ENCODE peak calls at places on chromosomes 2 and 18, in eight cellular contexts. P is Peyer's patch, X is left ventricle myocardium inferior, Y is esophagus squamous epithelium, D is fibroblast of lung, J is Karpas-422, R is body of pancreas, G is sigmoid colon. B is an unnamed sample.
A peak's percentile ranks its signal among the peaks of the same experiment; 100 is the strongest.

GRCh38 chr2:161028581-161028980 is 131.6 kb upstream of the TANK start:
- DNase-seq in X (no peak), G (no peak), D (no peak), P (no peak), R (no peak), Y (no peak), J (no peak), B (no peak)

GRCh38 chr2:46520108-46520507 is 40.7 kb downstream of the TMEM247 start:
- DNase-seq in D (peak; percentile 78), Y (no peak), G (no peak), J (no peak), P (no peak), X (no peak), R (no peak), B (no peak)

GRCh38 chr2:134120160-134120717 is 133.6 kb upstream of the MGAT5 start:
- DNase-seq in G (no peak), X (peak; percentile 30), J (peak; percentile 53), P (no peak), R (peak; percentile 32), D (no peak), Y (no peak), B (peak; percentile 63)

GRCh38 chr18:7954229-7954628 is 387.1 kb downstream of the PTPRM start:
- DNase-seq in P (no peak), J (no peak), X (no peak), D (peak; percentile 19), Y (no peak), R (no peak), G (no peak), B (no peak)

GRCh38 chr2:171509945-171510731 is 12.1 kb upstream of the CYBRD1 start:
- DNase-seq in Y (no peak), G (no peak), P (peak; percentile 64), R (no peak), D (no peak), X (no peak), J (no peak), B (no peak)

GRCh38 chr2:236533343-236533742 is 36.3 kb upstream of the ACKR3 start:
- DNase-seq in P (no peak), J (no peak), G (no peak), Y (no peak), R (no peak), X (no peak), D (no peak), B (no peak)

GRCh38 chr18:45014047-45014501 is 333.4 kb downstream of the SETBP1 start:
- DNase-seq in R (no peak), J (no peak), Y (no peak), D (peak; percentile 72), G (no peak), X (no peak), P (no peak), B (no peak)

GRCh38 chr2:96599941-96600340 is 38.2 kb downstream of the KANSL3 start:
- DNase-seq in G (no peak), R (no peak), P (no peak), X (no peak), J (no peak), Y (no peak), D (no peak), B (no peak)

GRCh38 chr2:68799615-68800400 is 65.2 kb downstream of the ARHGAP25 start:
- DNase-seq in P (no peak), G (no peak), J (no peak), Y (no peak), X (no peak), R (no peak), D (no peak), B (no peak)

GRCh38 chr2:164314148-164314547 is 307.1 kb downstream of the GRB14 start:
- DNase-seq in D (peak; percentile 8), G (no peak), Y (no peak), J (no peak), R (peak; percentile 11), X (no peak), P (no peak), B (peak; percentile 17)

GRCh38 chr18:62751341-62751821 is 36.0 kb downstream of the PHLPP1 start:
- DNase-seq in G (no peak), R (no peak), J (no peak), D (peak; percentile 12), Y (no peak), X (no peak), P (no peak), B (no peak)

GRCh38 chr2:8416836-8417832 is 264.7 kb upstream of the ID2 start:
- DNase-seq in R (no peak), X (no peak), Y (no peak), J (no peak), P (no peak), D (no peak), G (peak; percentile 11), B (no peak)

GRCh38 chr18:48486762-48487161 is 52.1 kb upstream of the CTIF start:
- DNase-seq in Y (no peak), X (no peak), R (no peak), D (no peak), J (no peak), G (no peak), P (no peak), B (no peak)

GRCh38 chr18:7069191-7069590 is 48.4 kb downstream of the LAMA1 start:
- DNase-seq in R (no peak), X (no peak), G (no peak), P (no peak), J (no peak), Y (no peak), D (no peak), B (no peak)

GRCh38 chr2:234158812-234159211 is 108.3 kb downstream of the SPP2 start:
- DNase-seq in X (no peak), Y (no peak), P (no peak), J (no peak), R (no peak), D (no peak), G (no peak), B (no peak)

GRCh38 chr2:95316466-95317122 is 19.4 kb downstream of the KCNIP3 start:
- DNase-seq in D (peak; percentile 82), G (no peak), R (no peak), P (no peak), Y (no peak), X (no peak), J (no peak), B (no peak)

GRCh38 chr2:177668617-177669016 is 276.0 kb downstream of the AGPS start:
- DNase-seq in D (no peak), J (no peak), Y (no peak), R (no peak), P (no peak), X (no peak), G (no peak), B (no peak)

GRCh38 chr2:99085400-99085799 is 56.1 kb upstream of the C2orf15 start:
- DNase-seq in R (no peak), D (peak; percentile 9), G (no peak), P (no peak), Y (no peak), X (no peak), J (peak; percentile 70), B (no peak)

GRCh38 chr2:218393750-218394290 is 5.8 kb upstream of the CTDSP1 start:
- DNase-seq in R (no peak), X (no peak), D (no peak), Y (no peak), P (no peak), J (no peak), G (no peak), B (peak; percentile 65)

GRCh38 chr18:12420831-12421421 is 13.2 kb downstream of the PRELID3A start:
- DNase-seq in Y (no peak), J (peak; percentile 73), X (no peak), R (no peak), G (no peak), D (no peak), P (no peak), B (no peak)

GRCh38 chr2:11681722-11682589 is 12.0 kb upstream of the NTSR2 start:
- DNase-seq in R (peak; percentile 67), Y (no peak), P (no peak), J (peak; percentile 84), D (no peak), G (peak; percentile 53), X (no peak), B (no peak)

GRCh38 chr18:9234528-9234927 is 97.9 kb downstream of the ANKRD12 start:
- DNase-seq in R (no peak), G (no peak), J (no peak), X (no peak), P (no peak), Y (no peak), D (no peak), B (no peak)

GRCh38 chr2:95023222-95023597 is 2.3 kb upstream of the MAL start:
- DNase-seq in X (no peak), G (no peak), J (peak; percentile 61), R (no peak), Y (no peak), P (no peak), D (no peak), B (no peak)

GRCh38 chr2:74865770-74866674 is 32.1 kb downstream of the HK2 start:
- DNase-seq in G (no peak), D (no peak), J (no peak), Y (no peak), P (no peak), R (no peak), X (no peak), B (no peak)

GRCh38 chr2:211181626-211182025 is 625.2 kb downstream of the CPS1 start:
- DNase-seq in P (no peak), R (no peak), G (no peak), X (no peak), J (no peak), Y (no peak), D (no peak), B (no peak)

DNA sequence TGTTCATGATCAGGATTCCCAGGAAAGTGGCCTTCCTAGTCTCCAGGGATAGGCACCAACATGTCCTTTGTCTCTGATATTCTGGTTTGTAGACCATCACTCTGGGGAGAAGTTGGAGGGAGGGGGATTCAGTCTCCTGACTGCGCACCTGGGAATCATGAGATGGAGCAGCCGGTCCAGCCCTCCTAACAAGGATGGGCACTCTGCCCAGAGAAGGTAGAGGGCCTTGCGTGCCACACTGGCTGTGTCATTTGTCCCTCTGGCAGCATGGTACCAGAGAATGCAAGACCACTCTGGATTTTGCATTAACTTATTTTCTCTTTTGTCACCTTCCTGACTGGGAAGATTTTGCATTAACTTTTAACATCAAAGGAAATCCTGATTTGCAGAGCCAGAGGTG is 75.2 kb upstream of the EML6 start:
- DNase-seq in X (no peak), P (no peak), G (no peak), J (no peak), Y (no peak), R (no peak), D (no peak), B (no peak)
- H3K36me3 ChIP-seq in X (peaks cover 100% of the 10 kb centered on the region), P (peaks cover 12% of the 10 kb centered on the region), G (peaks cover 33% of the 10 kb centered on the region), J (no peaks in the 10 kb centered on the region), Y (peaks cover 20% of the 10 kb centered on the region), R (peaks cover 65% of the 10 kb centered on the region), D (peaks cover 30% of the 10 kb centered on the region), B (peaks cover 41% of the 10 kb centered on the region)

GRCh38 chr2:122034797-122035196 is 279.3 kb downstream of the TSN start:
- DNase-seq in G (no peak), X (no peak), R (no peak), J (no peak), Y (no peak), D (no peak), P (no peak), B (no peak)
- H3K4me3 ChIP-seq in G (no peak overlapping the region), X (no peak overlapping the region), R (no peak overlapping the region), J (no peak overlapping the region), Y (no peak overlapping the region), D (no peak overlapping the region), P (no peak overlapping the region), B (no peak overlapping the region)

GRCh38 chr2:22525676-22526075 is 859.3 kb upstream of the KLHL29 start:
- DNase-seq in G (no peak), D (no peak), X (no peak), J (no peak), P (no peak), Y (no peak), R (no peak), B (no peak)
- H3K9me3 ChIP-seq in G (no peaks in the 10 kb centered on the region), D (no peaks in the 10 kb centered on the region), X (peaks cover 27% of the 10 kb centered on the region), J (no peaks in the 10 kb centered on the region), P (no peaks in the 10 kb centered on the region), Y (no peaks in the 10 kb centered on the region), R (no peaks in the 10 kb centered on the region), B (no peaks in the 10 kb centered on the region)

GRCh38 chr2:61353909-61354308 is 117.0 kb downstream of the USP34 start:
- DNase-seq in X (no peak), D (no peak), P (no peak), Y (no peak), J (no peak), G (no peak), R (no peak), B (no peak)
- H3K36me3 ChIP-seq in X (peaks cover 36% of the 10 kb centered on the region), D (peaks cover 2% of the 10 kb centered on the region), P (no peaks in the 10 kb centered on the region), Y (no peaks in the 10 kb centered on the region), J (peaks cover 45% of the 10 kb centered on the region), G (no peaks in the 10 kb centered on the region), R (peaks cover 2% of the 10 kb centered on the region), B (no peaks in the 10 kb centered on the region)

B was measured in mucosa of descending colon.